ENCODE peak calls at places on chromosomes 3 and 15, in five cellular contexts. One of them, this sample, is unnamed.

GRCh38 chr15:74954515-74954914 is 2.1 kb downstream of the RPP25 start:
- DNase-seq in breast epithelium: no peak
- DNase-seq in epithelial cell of proximal tubule: no peak
- DNase-seq in HS-5: no peak
- DNase-seq in activated T-helper 1 cell treated with Interleukin-2 at 50 U/mL for 16 hours: no peak
- DNase-seq in this sample: no peak

GRCh38 chr15:66735909-66736305 is 33.9 kb downstream of the SMAD6 start:
- DNase-seq in breast epithelium: no peak
- DNase-seq in epithelial cell of proximal tubule: no peak
- DNase-seq in HS-5: no peak
- DNase-seq in activated T-helper 1 cell treated with Interleukin-2 at 50 U/mL for 16 hours: no peak
- DNase-seq in this sample: no peak

GRCh38 chr3:56219894-56220805 is 248.1 kb downstream of the ERC2 start:
- DNase-seq in breast epithelium: no peak
- DNase-seq in epithelial cell of proximal tubule: no peak
- DNase-seq in HS-5: peak
- DNase-seq in activated T-helper 1 cell treated with Interleukin-2 at 50 U/mL for 16 hours: no peak
- DNase-seq in this sample: no peak

GRCh38 chr3:184229424-184230080 is at the start of gene VWA5B2:
- DNase-seq in breast epithelium: peak
- DNase-seq in epithelial cell of proximal tubule: no peak
- DNase-seq in HS-5: no peak
- DNase-seq in activated T-helper 1 cell treated with Interleukin-2 at 50 U/mL for 16 hours: peak
- DNase-seq in this sample: peak

GRCh38 chr3:176037636-176038035 is 1159.6 kb downstream of the TBL1XR1 start:
- DNase-seq in breast epithelium: no peak
- DNase-seq in epithelial cell of proximal tubule: no peak
- DNase-seq in HS-5: no peak
- DNase-seq in activated T-helper 1 cell treated with Interleukin-2 at 50 U/mL for 16 hours: no peak
- DNase-seq in this sample: no peak

GRCh38 chr3:141412936-141413354 is 44.6 kb downstream of the ZBTB38 start:
- DNase-seq in breast epithelium: peak
- DNase-seq in epithelial cell of proximal tubule: no peak
- DNase-seq in HS-5: no peak
- DNase-seq in activated T-helper 1 cell treated with Interleukin-2 at 50 U/mL for 16 hours: no peak
- DNase-seq in this sample: no peak

GRCh38 chr3:174949523-174949922 is 90.4 kb downstream of the NAALADL2 start:
- DNase-seq in breast epithelium: no peak
- DNase-seq in epithelial cell of proximal tubule: peak
- DNase-seq in HS-5: no peak
- DNase-seq in activated T-helper 1 cell treated with Interleukin-2 at 50 U/mL for 16 hours: no peak
- DNase-seq in this sample: no peak

GRCh38 chr3:53113293-53114010 is 16.8 kb downstream of the RFT1 start:
- DNase-seq in breast epithelium: no peak
- DNase-seq in epithelial cell of proximal tubule: no peak
- DNase-seq in HS-5: no peak
- DNase-seq in activated T-helper 1 cell treated with Interleukin-2 at 50 U/mL for 16 hours: no peak
- DNase-seq in this sample: no peak

GRCh38 chr15:59501531-59502113 is 63.6 kb downstream of the FAM81A start:
- DNase-seq in breast epithelium: no peak
- DNase-seq in epithelial cell of proximal tubule: peak
- DNase-seq in HS-5: peak
- DNase-seq in activated T-helper 1 cell treated with Interleukin-2 at 50 U/mL for 16 hours: no peak
- DNase-seq in this sample: no peak

GRCh38 chr3:18645603-18646002 is 220.5 kb upstream of the SATB1 start:
- DNase-seq in breast epithelium: no peak
- DNase-seq in epithelial cell of proximal tubule: no peak
- DNase-seq in HS-5: no peak
- DNase-seq in activated T-helper 1 cell treated with Interleukin-2 at 50 U/mL for 16 hours: no peak
- DNase-seq in this sample: no peak

GRCh38 chr15:60652870-60653269 is 173.9 kb upstream of the ICE2 start:
- DNase-seq in breast epithelium: no peak
- DNase-seq in epithelial cell of proximal tubule: no peak
- DNase-seq in HS-5: no peak
- DNase-seq in activated T-helper 1 cell treated with Interleukin-2 at 50 U/mL for 16 hours: no peak
- DNase-seq in this sample: no peak

GRCh38 chr3:42476225-42477160 is 25.9 kb upstream of the VIPR1 start:
- DNase-seq in breast epithelium: peak
- DNase-seq in epithelial cell of proximal tubule: no peak
- DNase-seq in HS-5: no peak
- DNase-seq in activated T-helper 1 cell treated with Interleukin-2 at 50 U/mL for 16 hours: no peak
- DNase-seq in this sample: no peak